ENCODE peak calls at places on chromosomes 2 and 18, in seven cellular contexts. N, M, V, Y, O, I and X are unnamed samples.

GRCh38 chr2:128317186-128317897 is 1.3 kb downstream of the HS6ST1 start:
- DNase-seq in N (no peak), Y (peak; percentile 58), I (no peak), O (peak; percentile 81), V (peak; percentile 52), M (peak; percentile 65), X (no peak)

GRCh38 chr2:67516899-67517530 is 119.9 kb downstream of the ETAA1 start:
- DNase-seq in Y (no peak), M (no peak), I (no peak), N (no peak), O (no peak), V (no peak), X (no peak)

GRCh38 chr2:204505946-204506345 is 39.3 kb upstream of the PARD3B start:
- DNase-seq in N (no peak), M (no peak), V (no peak), I (peak; percentile 17), O (no peak), Y (no peak), X (no peak)

GRCh38 chr2:50575232-50575631 is 456.7 kb downstream of the NRXN1 start:
- DNase-seq in M (no peak), N (no peak), I (no peak), Y (no peak), V (no peak), O (no peak), X (no peak)

GRCh38 chr2:101921319-101921960 is 70.3 kb upstream of the IL1R2 start:
- DNase-seq in Y (no peak), I (no peak), N (no peak), M (no peak), O (no peak), V (no peak), X (no peak)

GRCh38 chr18:56148373-56148772 is 490.0 kb downstream of the TXNL1 start:
- DNase-seq in M (no peak), N (no peak), O (no peak), Y (no peak), V (no peak), I (peak; percentile 74), X (no peak)

GRCh38 chr18:44823782-44824181 is 143.1 kb downstream of the SETBP1 start:
- DNase-seq in I (peak; percentile 75), M (no peak), V (no peak), N (no peak), Y (no peak), O (no peak), X (no peak)

GRCh38 chr2:70104231-70105111 is 17.2 kb downstream of the PCBP1 start:
- DNase-seq in M (peak; percentile 66), Y (no peak), O (peak; percentile 78), V (peak; percentile 55), N (no peak), I (no peak), X (peak; percentile 89)

GRCh38 chr2:240220371-240220770 is 79.9 kb upstream of the OTOS start:
- DNase-seq in I (peak; percentile 29), Y (no peak), O (no peak), V (no peak), M (no peak), N (no peak), X (no peak)

GRCh38 chr2:112795720-112796119 is 11.4 kb upstream of the IL1A start:
- DNase-seq in Y (no peak), M (no peak), O (no peak), V (no peak), N (no peak), I (peak; percentile 89), X (no peak)

GRCh38 chr2:13821255-13821880 is 811.1 kb upstream of the LRATD1 start:
- DNase-seq in V (no peak), N (no peak), Y (no peak), M (no peak), I (peak; percentile 64), O (no peak), X (no peak)

GRCh38 chr2:52632543-52632942 is 1135.1 kb upstream of the CHAC2 start:
- DNase-seq in I (no peak), V (no peak), N (no peak), M (no peak), O (no peak), Y (no peak), X (no peak)

GRCh38 chr2:127219716-127220090 is 396 bp downstream of the CYP27C1 start:
- DNase-seq in N (no peak), M (peak; percentile 68), I (peak; percentile 31), Y (no peak), V (no peak), O (no peak), X (peak; percentile 28)

GRCh38 chr2:173347305-173348168 is 7.1 kb upstream of the CDCA7 start:
- DNase-seq in Y (no peak), N (no peak), V (no peak), I (no peak), O (no peak), M (no peak), X (no peak)

GRCh38 chr2:159090514-159091201 is 122.2 kb downstream of the TANC1 start:
- DNase-seq in M (no peak), V (no peak), O (no peak), N (no peak), Y (no peak), I (no peak), X (no peak)

GRCh38 chr18:11719050-11719449 is 30.0 kb downstream of the GNAL start:
- DNase-seq in Y (no peak), O (no peak), V (no peak), N (no peak), M (no peak), I (no peak), X (no peak)

GRCh38 chr2:129719335-129719734 is 260.1 kb upstream of the RAB6C start:
- DNase-seq in M (no peak), Y (no peak), N (no peak), O (no peak), V (no peak), I (no peak), X (no peak)

GRCh38 chr2:188243381-188243780 is 48.3 kb upstream of the GULP1 start:
- DNase-seq in O (no peak), I (peak; percentile 20), V (no peak), M (no peak), Y (no peak), N (no peak), X (no peak)

GRCh38 chr2:237315170-237315880 is 98.6 kb downstream of the COL6A3 start:
- DNase-seq in V (peak; percentile 76), N (peak; percentile 88), O (peak; percentile 80), Y (peak; percentile 94), I (no peak), M (peak; percentile 99), X (peak; percentile 43)

GRCh38 chr2:223735659-223736244 is 101.6 kb downstream of the AP1S3 start:
- DNase-seq in N (no peak), I (peak; percentile 83), O (no peak), M (no peak), V (no peak), Y (no peak), X (no peak)

GRCh38 chr2:73925853-73926492 is 707 bp upstream of the DGUOK start:
- DNase-seq in Y (no peak), I (no peak), O (peak; percentile 79), V (peak; percentile 81), N (no peak), M (peak; percentile 64), X (no peak)

GRCh38 chr2:163373481-163373880 is 362.3 kb downstream of the FIGN start:
- DNase-seq in N (no peak), O (no peak), I (no peak), M (no peak), Y (no peak), V (no peak), X (no peak)

GRCh38 chr2:191478754-191479679 is 198.9 kb upstream of the NABP1 start:
- DNase-seq in O (peak; percentile 53), Y (no peak), M (peak; percentile 74), V (peak; percentile 35), N (peak; percentile 9), I (no peak), X (no peak)

DNA sequence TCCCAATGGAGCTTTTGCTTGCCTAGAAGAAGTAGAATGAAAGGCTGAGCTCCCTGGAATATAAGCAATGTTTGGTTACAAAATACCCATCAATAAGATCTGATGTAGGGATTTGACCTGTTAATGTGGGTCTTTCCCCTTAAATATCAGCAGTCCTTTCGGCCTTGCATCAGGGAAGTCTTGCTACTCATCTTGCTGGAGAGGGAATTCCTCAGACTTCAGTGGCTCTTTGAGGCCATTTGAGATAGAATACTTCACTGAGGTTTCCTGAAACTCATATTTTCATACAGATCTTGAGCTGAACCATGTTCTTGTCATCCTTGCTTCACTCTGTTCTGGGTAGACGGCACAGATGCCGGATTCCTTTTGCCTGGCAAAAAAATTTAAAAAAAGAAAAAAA is 3.9 kb downstream of the TWIST2 start:
- DNase-seq in N (no peak), Y (no peak), M (no peak), V (no peak), I (no peak), O (no peak), X (no peak)
- H3K4me3 ChIP-seq in N (no peak overlapping the region), Y (no peak overlapping the region), M (peak overlapping the region; percentile 87), V (no peak overlapping the region), I (no peak overlapping the region), O (no peak overlapping the region), X (no peak overlapping the region)

GRCh38 chr2:178125125-178125524 is 12.9 kb downstream of the RBM45 start:
- DNase-seq in N (no peak), O (no peak), I (no peak), Y (no peak), V (no peak), M (no peak), X (no peak)

GRCh38 chr2:178125862-178126261 is 13.6 kb downstream of the RBM45 start:
- DNase-seq in M (no peak), V (no peak), N (no peak), I (no peak), O (no peak), Y (no peak), X (no peak)

GRCh38 chr2:178123163-178123562 is 10.9 kb downstream of the RBM45 start:
- DNase-seq in Y (no peak), I (no peak), M (no peak), N (no peak), O (no peak), V (no peak), X (no peak)

GRCh38 chr2:178128836-178129630 is 16.8 kb downstream of the RBM45 start:
- DNase-seq in I (no peak), V (no peak), N (no peak), Y (no peak), M (no peak), O (no peak), X (peak; percentile 49)
- H3K27ac ChIP-seq in I (no peak overlapping the region), V (no peak overlapping the region), N (peak overlapping the region; percentile 55), Y (no peak overlapping the region), M (no peak overlapping the region), O (no peak overlapping the region), X (peak overlapping the region; percentile 63)

GRCh38 chr18:59279722-59280121 is 6.5 kb upstream of the RAX start:
- DNase-seq in N (no peak), I (no peak), O (no peak), Y (no peak), V (no peak), M (no peak), X (no peak)
- H3K27me3 ChIP-seq in N (peaks cover 50% of the 10 kb centered on the region), I (peaks cover 20% of the 10 kb centered on the region), O (no peaks in the 10 kb centered on the region), Y (no peaks in the 10 kb centered on the region), V (peaks cover 63% of the 10 kb centered on the region), M (peaks cover 66% of the 10 kb centered on the region), X (no peaks in the 10 kb centered on the region)

DNA sequence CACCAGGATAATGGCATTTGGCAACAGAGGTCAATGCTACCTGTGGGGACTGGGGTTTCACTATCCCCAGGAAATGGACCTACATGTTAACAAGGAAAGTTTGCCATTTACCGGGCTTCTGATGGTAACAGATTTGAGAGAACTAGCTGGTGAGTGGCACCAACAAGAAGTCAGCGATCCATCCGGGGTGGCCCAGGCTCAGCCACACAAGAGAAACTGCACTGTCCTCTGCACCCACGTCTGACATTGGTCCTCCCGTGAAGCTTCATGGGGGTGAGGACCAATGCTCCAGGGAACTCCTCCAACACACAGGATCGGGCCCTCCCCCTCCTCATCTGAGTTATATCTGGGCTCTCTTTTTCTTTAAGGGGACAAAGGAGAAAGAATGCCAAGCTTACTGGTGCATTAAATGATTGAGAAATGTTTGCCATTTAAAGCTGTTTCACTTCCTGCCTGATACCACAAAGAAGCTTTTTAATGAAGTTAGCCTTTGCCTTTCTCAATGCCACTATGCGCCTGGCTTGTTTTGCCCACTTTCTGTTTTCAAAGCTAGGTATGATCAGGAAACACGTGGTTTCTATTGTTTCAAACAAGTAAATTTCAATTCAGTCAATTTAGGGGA is 204.2 kb upstream of the ID2 start:
- DNase-seq in M (peak; percentile 61), V (no peak), N (no peak), O (peak; percentile 63), I (peak; percentile 30), Y (no peak), X (no peak)
- H3K4me3 ChIP-seq in M (no peak overlapping the region), V (no peak overlapping the region), N (no peak overlapping the region), O (no peak overlapping the region), I (no peak overlapping the region), Y (no peak overlapping the region), X (no peak overlapping the region)